ENCODE peak calls at places on chromosomes 2 and 18, in four cellular contexts. Z, Y, B and R are unnamed samples.

GRCh38 chr2:240557808-240558207 is at the start of gene ANKMY1:
- DNase-seq in Z (no peak), Y (no peak), B (no peak), R (no peak)

GRCh38 chr2:233091595-233092375 is 31.6 kb downstream of the INPP5D start:
- DNase-seq in Z (peak), Y (no peak), B (no peak), R (no peak)

GRCh38 chr2:128979182-128979581 is 660.5 kb upstream of the HS6ST1 start:
- DNase-seq in Z (no peak), Y (no peak), B (no peak), R (no peak)

GRCh38 chr2:191665286-191665685 is 12.7 kb upstream of the NABP1 start:
- DNase-seq in Z (no peak), Y (peak), B (no peak), R (no peak)

GRCh38 chr2:74845217-74845751 is 11.4 kb downstream of the HK2 start:
- DNase-seq in Z (no peak), Y (no peak), B (no peak), R (no peak)

GRCh38 chr2:58939388-58939787 is 698.3 kb upstream of the FANCL start:
- DNase-seq in Z (no peak), Y (no peak), B (no peak), R (no peak)

GRCh38 chr2:71004356-71004755 is 9.7 kb upstream of the TEX261 start:
- DNase-seq in Z (peak), Y (no peak), B (no peak), R (no peak)

GRCh38 chr18:9898792-9899549 is 13.2 kb downstream of the TXNDC2 start:
- DNase-seq in Z (peak), Y (peak), B (no peak), R (no peak)

GRCh38 chr2:7013761-7014160 is 96.5 kb downstream of the RNF144A start:
- DNase-seq in Z (no peak), Y (no peak), B (no peak), R (no peak)

GRCh38 chr2:16393483-16394071 is 272.1 kb downstream of the CYRIA start:
- DNase-seq in Z (no peak), Y (no peak), B (no peak), R (no peak)

GRCh38 chr18:23902396-23902795 is 112.2 kb upstream of the TTC39C start:
- DNase-seq in Z (no peak), Y (no peak), B (no peak), R (no peak)

GRCh38 chr2:120858361-120858760 is 122.7 kb downstream of the GLI2 start:
- DNase-seq in Z (no peak), Y (no peak), B (no peak), R (no peak)

GRCh38 chr18:11963991-11964484 is 17.3 kb upstream of the IMPA2 start:
- DNase-seq in Z (no peak), Y (no peak), B (no peak), R (peak)

GRCh38 chr18:34491719-34492118 is 218.4 kb upstream of the DTNA start:
- DNase-seq in Z (no peak), Y (no peak), B (no peak), R (peak)

GRCh38 chr2:78780864-78781583 is 244.5 kb upstream of the REG3G start:
- DNase-seq in Z (no peak), Y (no peak), B (no peak), R (no peak)

GRCh38 chr2:199466704-199467461 is 9.1 kb upstream of the SATB2 start:
- DNase-seq in Z (no peak), Y (no peak), B (no peak), R (no peak)

GRCh38 chr18:48264508-48264907 is 144.7 kb downstream of the ZBTB7C start:
- DNase-seq in Z (no peak), Y (no peak), B (no peak), R (no peak)

GRCh38 chr2:105376789-105377231 is 22.0 kb downstream of the FHL2 start:
- DNase-seq in Z (no peak), Y (no peak), B (no peak), R (no peak)

GRCh38 chr2:171522804-171523338 is 597 bp downstream of the CYBRD1 start:
- DNase-seq in Z (peak), Y (no peak), B (no peak), R (peak)

GRCh38 chr2:171523339-171523931 is 1.2 kb downstream of the CYBRD1 start:
- DNase-seq in Z (peak), Y (peak), B (no peak), R (peak)

GRCh38 chr2:171521361-171522056 is 765 bp upstream of the CYBRD1 start:
- DNase-seq in Z (no peak), Y (no peak), B (no peak), R (no peak)

GRCh38 chr2:171522057-171522803 is at the start of gene CYBRD1:
- DNase-seq in Z (peak), Y (no peak), B (no peak), R (peak)

GRCh38 chr2:171523969-171524401 is 1.7 kb downstream of the CYBRD1 start:
- DNase-seq in Z (no peak), Y (no peak), B (no peak), R (no peak)
- TF ChIP-seq TARDBP in Z (no peak), Y (no peak), B (no peak), R (no peak)

GRCh38 chr2:197932374-197932773 is 128.0 kb downstream of the PLCL1 start:
- DNase-seq in Z (no peak), Y (no peak), B (no peak), R (no peak)

GRCh38 chr2:197937804-197938203 is 133.4 kb downstream of the PLCL1 start:
- DNase-seq in Z (no peak), Y (no peak), B (no peak), R (no peak)

GRCh38 chr2:197931661-197932312 is 127.4 kb downstream of the PLCL1 start:
- DNase-seq in Z (no peak), Y (no peak), B (no peak), R (no peak)

GRCh38 chr2:197934926-197935274 is 130.5 kb downstream of the PLCL1 start:
- DNase-seq in Z (no peak), Y (no peak), B (no peak), R (no peak)

GRCh38 chr2:197934262-197934925 is 130.0 kb downstream of the PLCL1 start:
- DNase-seq in Z (no peak), Y (no peak), B (no peak), R (no peak)
- TF ChIP-seq TARDBP in Z (no peak), Y (no peak), B (no peak), R (no peak)

GRCh38 chr2:157077753-157078152 is 179.8 kb upstream of the GALNT5 start:
- DNase-seq in Z (no peak), Y (no peak), B (no peak), R (no peak)

GRCh38 chr2:157076526-157077161 is 180.9 kb upstream of the GALNT5 start:
- DNase-seq in Z (no peak), Y (no peak), B (peak), R (no peak)

DNA sequence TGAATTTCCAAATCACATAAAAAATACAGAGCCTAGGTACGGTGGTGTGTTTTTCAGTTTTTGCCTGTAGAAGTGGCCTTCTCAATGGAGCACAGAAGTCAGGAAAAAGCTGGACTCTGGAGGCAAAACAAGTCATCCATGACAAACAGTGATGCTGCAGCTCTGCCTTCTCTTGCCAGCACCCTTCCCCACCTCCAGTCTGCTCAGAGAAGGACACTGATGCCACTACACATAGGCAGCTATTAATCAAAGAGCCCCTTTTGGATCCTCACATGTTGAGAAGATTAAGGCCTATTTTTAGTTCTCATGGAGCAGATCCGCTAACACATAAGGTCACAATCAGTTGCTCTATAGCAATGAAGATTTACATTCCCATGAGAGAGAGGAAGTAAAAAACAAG is 181.6 kb upstream of the GALNT5 start:
- DNase-seq in Z (no peak), Y (no peak), B (no peak), R (no peak)
- TF ChIP-seq TARDBP in Z (no peak), Y (no peak), B (no peak), R (no peak)

GRCh38 chr2:44053456-44053855 is 57.7 kb upstream of the LRPPRC start:
- DNase-seq in Z (no peak), Y (no peak), B (no peak), R (no peak)

GRCh38 chr2:44051948-44052347 is 56.2 kb upstream of the LRPPRC start:
- DNase-seq in Z (no peak), Y (no peak), B (no peak), R (no peak)

GRCh38 chr2:44055229-44055628 is 59.4 kb upstream of the LRPPRC start:
- DNase-seq in Z (peak), Y (no peak), B (no peak), R (no peak)

GRCh38 chr2:44055664-44056063 is 59.9 kb upstream of the LRPPRC start:
- DNase-seq in Z (no peak), Y (no peak), B (no peak), R (no peak)

DNA sequence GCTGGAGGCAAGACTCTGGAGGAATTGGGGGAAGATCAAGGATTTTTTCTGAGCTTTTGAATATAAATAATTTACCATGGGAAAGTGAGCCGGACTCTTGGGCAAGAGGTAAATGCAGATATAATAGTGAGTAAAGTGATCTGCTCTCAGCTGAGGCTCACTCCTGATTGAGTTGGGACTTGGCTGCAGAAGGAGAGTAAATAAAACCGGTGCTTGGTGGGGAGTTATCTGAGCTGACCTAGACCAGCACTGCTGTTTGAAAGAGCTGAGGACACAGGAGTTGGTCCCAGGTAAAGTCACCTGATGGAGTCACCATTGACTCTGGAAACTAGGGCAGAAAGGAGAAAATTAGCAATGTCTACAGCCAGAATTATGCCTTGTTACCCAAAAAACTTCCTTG is 57.3 kb upstream of the LRPPRC start:
- DNase-seq in Z (no peak), Y (no peak), B (no peak), R (no peak)
- TF ChIP-seq TARDBP in Z (no peak), Y (no peak), B (no peak), R (no peak)